ENCODE peak calls at places on chromosomes 13 and 19, in six cellular contexts. M, E, V, Q, O and Y are unnamed samples.

GRCh38 chr19:51138549-51138979 is 3.5 kb upstream of the SIGLEC7 start:
- DNase-seq in Q (no peak), M (no peak), E (no peak), V (no peak), O (no peak), Y (no peak)

GRCh38 chr19:1102407-1103106 is 1.2 kb upstream of the GPX4 start:
- DNase-seq in O (peak; percentile 49), Q (no peak), V (peak; percentile 94), E (peak; percentile 88), M (peak; percentile 96), Y (peak; percentile 82)

GRCh38 chr19:28881616-28882015 is 331.3 kb downstream of the UQCRFS1 start:
- DNase-seq in E (no peak), M (no peak), O (no peak), Q (no peak), V (no peak), Y (no peak)

GRCh38 chr13:41782086-41782485 is 178.8 kb downstream of the VWA8 start:
- DNase-seq in E (no peak), M (no peak), O (no peak), V (no peak), Q (no peak), Y (no peak)

GRCh38 chr19:42092350-42092749 is 16.4 kb downstream of the ZNF574 start:
- DNase-seq in O (no peak), M (peak; percentile 60), V (no peak), Q (peak; percentile 61), E (no peak), Y (peak; percentile 79)

GRCh38 chr13:106159295-106160195 is 375.9 kb downstream of the EFNB2 start:
- DNase-seq in O (no peak), V (no peak), Q (peak; percentile 51), M (no peak), E (no peak), Y (no peak)

GRCh38 chr19:17245535-17245984 is at the start of gene NR2F6:
- DNase-seq in E (no peak), Q (no peak), V (no peak), O (no peak), M (no peak), Y (no peak)

GRCh38 chr13:34156841-34157365 is 339.0 kb downstream of the RFC3 start:
- DNase-seq in M (peak; percentile 96), O (peak; percentile 54), E (peak; percentile 91), Q (peak; percentile 59), V (peak; percentile 53), Y (peak; percentile 95)

GRCh38 chr19:11581740-11582139 is 4.3 kb upstream of the ACP5 start:
- DNase-seq in M (no peak), V (no peak), Q (no peak), E (no peak), O (peak; percentile 75), Y (no peak)